ENCODE peak calls at places on chromosomes 11 and 22, in seven cellular contexts. T is epithelial cell of esophagus; B is K562; H is fibroblast of villous mesenchyme; A is activated CD8-positive, alpha-beta T cell treated with anti-CD3 and anti-CD28 coated beads for 36 hours; M is pancreas; O is tibial nerve. Q is an unnamed sample.

GRCh38 chr22:39418696-39419095 is 19.1 kb downstream of the TAB1 start:
- DNase-seq in B (no peak), T (no peak), A (no peak), O (no peak), H (no peak), M (no peak), Q (no peak)

GRCh38 chr11:65165847-65166317 is 4.2 kb upstream of the SPDYC start:
- DNase-seq in T (no peak), H (no peak), B (no peak), M (no peak), A (no peak), O (no peak), Q (no peak)

GRCh38 chr11:20873054-20873453 is 203.7 kb downstream of the NELL1 start:
- DNase-seq in B (peak), T (peak), H (no peak), M (no peak), A (peak), O (no peak), Q (no peak)

GRCh38 chr11:68028802-68029475 is 1.5 kb upstream of the NDUFS8 start:
- DNase-seq in T (peak), B (no peak), O (no peak), H (no peak), A (no peak), M (no peak), Q (no peak)

GRCh38 chr22:36595968-36596367 is 67.0 kb upstream of the EIF3D start:
- DNase-seq in H (no peak), B (no peak), T (no peak), M (no peak), A (no peak), O (no peak), Q (no peak)

GRCh38 chr11:48193876-48194275 is 22.7 kb upstream of the OR4B1 start:
- DNase-seq in O (no peak), B (no peak), T (peak), H (peak), M (no peak), A (no peak), Q (peak)

GRCh38 chr11:35919244-35919643 is 24.6 kb upstream of the LDLRAD3 start:
- DNase-seq in M (no peak), T (peak), A (no peak), B (no peak), O (no peak), H (no peak), Q (no peak)

GRCh38 chr11:122002047-122002446 is 114.0 kb downstream of the BLID start:
- DNase-seq in H (no peak), T (no peak), M (no peak), B (no peak), O (no peak), A (no peak), Q (no peak)

GRCh38 chr11:123251656-123252344 is 56.8 kb upstream of the CLMP start:
- DNase-seq in O (peak), A (no peak), T (no peak), H (peak), M (no peak), B (no peak), Q (no peak)

GRCh38 chr11:95699631-95700470 is 89.7 kb downstream of the FAM76B start:
- DNase-seq in B (no peak), M (no peak), O (no peak), T (peak), H (no peak), A (no peak), Q (no peak)

GRCh38 chr22:32676196-32676595 is 125.3 kb upstream of the TIMP3 start:
- DNase-seq in T (no peak), B (no peak), M (no peak), H (no peak), A (no peak), O (no peak), Q (no peak)

GRCh38 chr11:62805044-62805892 is at the start of gene NXF1:
- DNase-seq in H (peak), M (peak), O (peak), T (peak), B (peak), A (peak), Q (peak)

GRCh38 chr11:3169952-3170755 is 5.0 kb upstream of the OSBPL5 start:
- DNase-seq in M (no peak), A (peak), T (no peak), H (no peak), B (no peak), O (no peak), Q (no peak)

GRCh38 chr11:17313349-17314231 is 37.1 kb downstream of the NUCB2 start:
- DNase-seq in M (no peak), O (no peak), A (no peak), H (no peak), B (no peak), T (no peak), Q (no peak)

GRCh38 chr11:117437041-117437790 is 109.6 kb downstream of the CEP164 start:
- DNase-seq in O (no peak), T (no peak), B (no peak), M (no peak), A (no peak), H (no peak), Q (no peak)

GRCh38 chr22:44574581-44575343 is 76.7 kb upstream of the RTL6 start:
- DNase-seq in B (no peak), H (no peak), M (no peak), O (no peak), T (no peak), A (no peak), Q (no peak)

GRCh38 chr11:1838426-1839131 is at the start of gene TNNI2:
- DNase-seq in B (no peak), T (no peak), A (no peak), O (no peak), H (no peak), M (peak), Q (no peak)

GRCh38 chr11:67648140-67648795 is 2.3 kb downstream of the ACY3 start:
- DNase-seq in H (no peak), A (peak), B (peak), O (no peak), M (no peak), T (no peak), Q (no peak)

GRCh38 chr11:86156397-86156977 is 87.6 kb upstream of the PICALM start:
- DNase-seq in M (no peak), B (no peak), O (no peak), H (no peak), T (no peak), A (no peak), Q (no peak)

GRCh38 chr11:110337570-110338193 is 41.3 kb upstream of the RDX start:
- DNase-seq in H (peak), M (peak), T (peak), O (no peak), B (no peak), A (peak), Q (peak)

GRCh38 chr22:40345271-40345670 is 1.0 kb upstream of the ADSL start:
- DNase-seq in A (peak), O (no peak), B (no peak), M (no peak), H (peak), T (peak), Q (no peak)

GRCh38 chr11:28773606-28774005 is 665.4 kb downstream of the METTL15 start:
- DNase-seq in A (no peak), O (no peak), T (no peak), H (no peak), M (no peak), B (no peak), Q (no peak)

GRCh38 chr11:44246726-44247125 is 63.2 kb downstream of the ALX4 start:
- DNase-seq in B (no peak), H (peak), A (no peak), T (peak), M (no peak), O (no peak), Q (no peak)

GRCh38 chr11:66842501-66842895 is 743 bp upstream of the RCE1 start:
- DNase-seq in M (no peak), T (no peak), B (no peak), O (no peak), H (no peak), A (no peak), Q (no peak)

GRCh38 chr11:101516546-101516945 is 67.3 kb downstream of the TRPC6 start:
- DNase-seq in O (no peak), T (no peak), A (no peak), B (no peak), H (no peak), M (no peak), Q (no peak)

GRCh38 chr11:120931057-120931779 is 92.7 kb upstream of the TBCEL start:
- DNase-seq in H (no peak), B (peak), A (no peak), M (no peak), O (no peak), T (no peak), Q (no peak)

GRCh38 chr11:99693941-99694492 is 673.3 kb downstream of the CNTN5 start:
- DNase-seq in H (peak), B (no peak), O (no peak), T (peak), M (no peak), A (no peak), Q (peak)

GRCh38 chr11:45800261-45800660 is 4.7 kb upstream of the SLC35C1 start:
- DNase-seq in H (no peak), A (no peak), T (no peak), B (no peak), O (no peak), M (no peak), Q (no peak)

GRCh38 chr11:17805873-17806272 is 71.3 kb downstream of the KCNC1 start:
- DNase-seq in M (no peak), B (no peak), A (no peak), T (no peak), O (no peak), H (no peak), Q (no peak)

GRCh38 chr22:27749597-27750225 is 51.8 kb downstream of the MN1 start:
- DNase-seq in M (no peak), O (no peak), B (no peak), T (peak), A (no peak), H (peak), Q (peak)

GRCh38 chr11:100739636-100740035 is 52.5 kb downstream of the ARHGAP42 start:
- DNase-seq in B (no peak), A (no peak), O (no peak), M (no peak), T (no peak), H (peak), Q (peak)

GRCh38 chr22:41561335-41561734 is 525 bp downstream of the CSDC2 start:
- DNase-seq in A (no peak), T (no peak), O (no peak), B (no peak), H (no peak), M (no peak), Q (no peak)

GRCh38 chr22:28742562-28742962 is 723 bp downstream of the HSCB start:
- DNase-seq in A (no peak), T (no peak), B (no peak), O (no peak), M (no peak), H (no peak), Q (no peak)

GRCh38 chr11:34028407-34028804 is 23.1 kb upstream of the CAPRIN1 start:
- DNase-seq in H (no peak), O (no peak), T (peak), A (no peak), M (peak), B (no peak), Q (no peak)

GRCh38 chr11:27456140-27456801 is 16.3 kb downstream of the LGR4 start:
- DNase-seq in T (peak), O (no peak), A (no peak), H (no peak), M (no peak), B (no peak), Q (no peak)

GRCh38 chr22:38973289-38974169 is 8.6 kb upstream of the APOBEC3B start:
- DNase-seq in A (peak), M (no peak), H (peak), T (peak), O (no peak), B (peak), Q (no peak)

GRCh38 chr22:23840026-23840425 is 1.2 kb upstream of the DERL3 start:
- DNase-seq in H (no peak), M (no peak), A (no peak), O (no peak), B (no peak), T (no peak), Q (no peak)

GRCh38 chr22:49964493-49965290 is 4.1 kb downstream of the PIM3 start:
- DNase-seq in A (no peak), H (no peak), O (peak), M (peak), T (no peak), B (no peak), Q (no peak)

GRCh38 chr22:47107431-47107830 is 345.0 kb downstream of the TBC1D22A start:
- DNase-seq in T (peak), A (no peak), O (no peak), B (no peak), M (no peak), H (peak), Q (peak)

DNA sequence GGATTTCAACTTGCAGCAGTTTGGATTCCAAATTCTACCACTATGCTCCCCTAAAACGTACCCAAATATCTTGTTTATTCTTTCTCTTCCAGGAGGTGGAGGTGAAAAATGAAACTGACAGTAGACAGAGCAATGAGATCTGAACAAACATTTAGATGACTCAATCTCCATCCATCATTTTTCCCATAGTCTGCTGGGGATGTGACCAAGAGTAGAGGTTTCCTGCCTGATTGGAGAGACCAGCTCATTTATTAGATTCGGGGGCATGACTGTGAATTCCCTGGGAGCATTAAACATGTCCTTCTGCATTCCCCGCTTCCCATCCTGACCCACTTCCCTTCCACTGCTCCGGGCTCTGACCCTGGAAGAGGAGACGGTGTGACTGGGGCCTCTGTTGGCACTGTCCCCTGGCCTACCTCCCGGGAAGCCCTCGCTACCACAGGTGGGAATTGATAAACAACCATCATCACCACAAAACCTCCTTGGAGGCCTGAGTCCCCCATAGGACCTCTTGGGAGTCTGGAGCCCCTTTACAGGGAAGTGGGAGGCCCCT is 20.3 kb downstream of the DKK3 start:
- DNase-seq in M (no peak), O (no peak), B (no peak), T (peak), H (peak), A (no peak), Q (peak)
- TF ChIP-seq CTCF in M (no peak), O (no peak), B (no peak), T (no peak), H (no peak), A (peak), Q (no peak)

DNA sequence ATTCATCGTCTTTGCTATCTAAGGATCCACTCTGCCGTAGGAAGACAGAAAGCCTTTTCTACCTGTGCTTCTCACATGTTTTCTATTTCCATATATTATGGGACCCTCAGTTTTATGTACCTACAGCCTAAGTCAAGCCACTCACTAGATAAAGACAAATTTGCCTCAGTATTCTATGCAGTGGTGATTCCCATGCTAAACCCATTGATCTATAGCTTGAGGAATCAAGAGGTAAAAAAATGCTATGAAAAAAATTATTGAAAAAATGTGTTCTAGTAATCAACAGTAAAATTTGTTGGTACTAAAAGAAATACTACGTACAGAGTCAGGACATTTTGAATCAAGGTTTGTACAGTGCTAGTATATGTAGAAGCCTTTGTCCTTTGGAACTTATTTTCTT is 18.1 kb upstream of the OR5AL1 start:
- DNase-seq in M (no peak), T (no peak), B (no peak), O (no peak), A (no peak), H (no peak), Q (no peak)
- TF ChIP-seq CTCF in M (no peak), T (no peak), B (no peak), O (no peak), A (no peak), H (no peak), Q (no peak)

GRCh38 chr11:72695354-72695753 is 21.1 kb upstream of the PDE2A start:
- DNase-seq in O (no peak), B (no peak), H (no peak), T (no peak), A (no peak), M (no peak), Q (no peak)

GRCh38 chr11:72697814-72698213 is 23.6 kb upstream of the PDE2A start:
- DNase-seq in M (no peak), B (no peak), O (no peak), T (no peak), A (no peak), H (no peak), Q (no peak)

GRCh38 chr11:72692498-72693237 is 18.4 kb upstream of the PDE2A start:
- DNase-seq in M (no peak), H (no peak), B (no peak), O (no peak), T (no peak), A (no peak), Q (no peak)

GRCh38 chr11:72696866-72697428 is 22.7 kb upstream of the PDE2A start:
- DNase-seq in M (no peak), H (peak), T (peak), O (peak), A (no peak), B (peak), Q (no peak)

GRCh38 chr11:72693271-72693968 is 19.2 kb upstream of the PDE2A start:
- DNase-seq in T (no peak), O (no peak), B (no peak), M (no peak), H (no peak), A (no peak), Q (no peak)
- TF ChIP-seq CTCF in T (no peak), O (no peak), B (no peak), M (no peak), H (no peak), A (no peak), Q (peak)

GRCh38 chr11:119907122-119907933 is 178.3 kb upstream of the NECTIN1 start:
- DNase-seq in M (peak), B (no peak), H (no peak), A (no peak), O (no peak), T (no peak), Q (no peak)
- TF ChIP-seq CTCF in M (no peak), B (no peak), H (no peak), A (no peak), O (no peak), T (no peak), Q (no peak)